ENCODE peak calls at places on chromosomes 4 and X, in nine cellular contexts. P is uterus, U is foreskin fibroblast, L is LoVo, T is GM20000, S is HFF-Myc, C is RWPE1, X is HS-5, K is RKO. E is an unnamed sample.

GRCh38 chr4:81504685-81505598 is 33.2 kb upstream of the RASGEF1B start:
- DNase-seq in P (peak), U (no peak), L (no peak), T (peak), S (no peak), C (no peak), X (no peak), K (no peak), E (no peak)

GRCh38 chrX:70183091-70183490 is 5.8 kb downstream of the DGAT2L6 start:
- DNase-seq in P (no peak), U (no peak), L (no peak), T (no peak), S (no peak), C (no peak), X (no peak), K (no peak), E (no peak)

GRCh38 chr4:170102426-170102825 is 12.7 kb upstream of the AADAT start:
- DNase-seq in P (no peak), U (peak), L (no peak), T (no peak), S (no peak), C (no peak), X (no peak), K (no peak), E (no peak)

GRCh38 chrX:118655561-118656246 is 71.7 kb upstream of the IL13RA1 start:
- DNase-seq in P (no peak), U (peak), L (no peak), T (no peak), S (no peak), C (no peak), X (peak), K (no peak), E (no peak)

GRCh38 chr4:151359576-151359975 is 34.2 kb upstream of the SH3D19 start:
- DNase-seq in P (no peak), U (peak), L (no peak), T (no peak), S (no peak), C (no peak), X (no peak), K (no peak), E (no peak)

GRCh38 chrX:47166126-47166525 is 21.1 kb downstream of the RBM10 start:
- DNase-seq in P (peak), U (peak), L (no peak), T (no peak), S (no peak), C (no peak), X (no peak), K (no peak), E (no peak)

GRCh38 chrX:130829526-130830515 is 73.2 kb downstream of the ENOX2 start:
- DNase-seq in P (no peak), U (peak), L (no peak), T (no peak), S (no peak), C (peak), X (no peak), K (no peak), E (no peak)

GRCh38 chr4:142446965-142447474 is 399.1 kb downstream of the INPP4B start:
- DNase-seq in P (no peak), U (no peak), L (no peak), T (no peak), S (no peak), C (no peak), X (no peak), K (no peak), E (no peak)

GRCh38 chrX:9369802-9370291 is 95.0 kb upstream of the TBL1X start:
- DNase-seq in P (no peak), U (no peak), L (no peak), T (no peak), S (no peak), C (no peak), X (no peak), K (no peak), E (no peak)

GRCh38 chr4:3283916-3284315 is 8.9 kb upstream of the RGS12 start:
- DNase-seq in P (no peak), U (peak), L (no peak), T (no peak), S (no peak), C (peak), X (no peak), K (no peak), E (no peak)

GRCh38 chr4:22962186-22962786 is 269.5 kb downstream of the GBA3 start:
- DNase-seq in P (no peak), U (peak), L (no peak), T (no peak), S (no peak), C (no peak), X (no peak), K (peak), E (peak)

GRCh38 chrX:20967725-20968124 is 406.5 kb upstream of the CNKSR2 start:
- DNase-seq in P (no peak), U (no peak), L (no peak), T (no peak), S (no peak), C (no peak), X (no peak), K (no peak), E (no peak)

GRCh38 chr4:89382439-89382838 is 74.8 kb upstream of the GPRIN3 start:
- DNase-seq in P (no peak), U (no peak), L (no peak), T (no peak), S (no peak), C (no peak), X (no peak), K (no peak), E (no peak)

E was measured in iPS-NIHi11.